ENCODE peak calls at places on chromosomes 4 and X, in seven cellular contexts. One of them, this sample, is unnamed.

GRCh38 chr4:65670331-65671031 is at the start of gene EPHA5:
- DNase-seq in adrenal gland: peak; percentile 28
- DNase-seq in heart left ventricle: peak; percentile 57
- DNase-seq in mammary epithelial cell: peak; percentile 40
- DNase-seq in colonic mucosa: peak; percentile 19
- DNase-seq in tibial nerve: peak; percentile 58
- DNase-seq in Panc1: no peak
- DNase-seq in this sample: peak; percentile 74

GRCh38 chr4:140291259-140291658 is 82.2 kb upstream of the SCOC start:
- DNase-seq in tibial nerve: no peak
- DNase-seq in heart left ventricle: no peak
- DNase-seq in colonic mucosa: no peak
- DNase-seq in Panc1: no peak
- DNase-seq in mammary epithelial cell: peak; percentile 24
- DNase-seq in adrenal gland: no peak
- DNase-seq in this sample: no peak

GRCh38 chr4:139552506-139552905 is 3.5 kb downstream of the SETD7 start:
- DNase-seq in Panc1: no peak
- DNase-seq in mammary epithelial cell: no peak
- DNase-seq in colonic mucosa: no peak
- DNase-seq in tibial nerve: no peak
- DNase-seq in heart left ventricle: no peak
- DNase-seq in adrenal gland: no peak
- DNase-seq in this sample: no peak

GRCh38 chrX:30906726-30907125 is 17.7 kb upstream of the TAB3 start:
- DNase-seq in colonic mucosa: no peak
- DNase-seq in Panc1: no peak
- DNase-seq in mammary epithelial cell: peak; percentile 82
- DNase-seq in adrenal gland: no peak
- DNase-seq in tibial nerve: no peak
- DNase-seq in heart left ventricle: no peak
- DNase-seq in this sample: no peak

GRCh38 chr4:37960679-37961078 is 481 bp downstream of the PTTG2 start:
- DNase-seq in colonic mucosa: no peak
- DNase-seq in Panc1: no peak
- DNase-seq in tibial nerve: no peak
- DNase-seq in adrenal gland: no peak
- DNase-seq in mammary epithelial cell: no peak
- DNase-seq in heart left ventricle: no peak
- DNase-seq in this sample: no peak

GRCh38 chrX:47232803-47233332 is at the start of gene USP11:
- DNase-seq in adrenal gland: no peak
- DNase-seq in tibial nerve: no peak
- DNase-seq in mammary epithelial cell: no peak
- DNase-seq in Panc1: no peak
- DNase-seq in heart left ventricle: peak; percentile 54
- DNase-seq in colonic mucosa: no peak
- DNase-seq in this sample: peak; percentile 78

GRCh38 chrX:153882086-153882498 is 3.9 kb downstream of the L1CAM start:
- DNase-seq in heart left ventricle: no peak
- DNase-seq in adrenal gland: no peak
- DNase-seq in tibial nerve: no peak
- DNase-seq in mammary epithelial cell: peak; percentile 50
- DNase-seq in Panc1: no peak
- DNase-seq in colonic mucosa: no peak
- DNase-seq in this sample: no peak

GRCh38 chr4:2366252-2367192 is 51.9 kb downstream of the ZFYVE28 start:
- DNase-seq in colonic mucosa: no peak
- DNase-seq in tibial nerve: no peak
- DNase-seq in mammary epithelial cell: no peak
- DNase-seq in adrenal gland: peak; percentile 69
- DNase-seq in heart left ventricle: no peak
- DNase-seq in Panc1: no peak
- DNase-seq in this sample: peak; percentile 65

GRCh38 chr4:101807351-101807750 is 16.8 kb downstream of the BANK1 start:
- DNase-seq in tibial nerve: no peak
- DNase-seq in colonic mucosa: no peak
- DNase-seq in mammary epithelial cell: no peak
- DNase-seq in adrenal gland: no peak
- DNase-seq in heart left ventricle: no peak
- DNase-seq in Panc1: no peak
- DNase-seq in this sample: no peak

GRCh38 chrX:130165181-130165702 is 399 bp downstream of the AIFM1 start:
- DNase-seq in colonic mucosa: no peak
- DNase-seq in tibial nerve: no peak
- DNase-seq in heart left ventricle: no peak
- DNase-seq in mammary epithelial cell: no peak
- DNase-seq in adrenal gland: no peak
- DNase-seq in Panc1: no peak
- DNase-seq in this sample: no peak

GRCh38 chr4:77174426-77174825 is 17.4 kb downstream of the CCNG2 start:
- DNase-seq in tibial nerve: no peak
- DNase-seq in adrenal gland: no peak
- DNase-seq in Panc1: no peak
- DNase-seq in heart left ventricle: no peak
- DNase-seq in colonic mucosa: no peak
- DNase-seq in mammary epithelial cell: no peak
- DNase-seq in this sample: no peak

GRCh38 chr4:15855804-15856475 is 77.8 kb downstream of the CD38 start:
- DNase-seq in Panc1: no peak
- DNase-seq in colonic mucosa: no peak
- DNase-seq in adrenal gland: peak; percentile 64
- DNase-seq in tibial nerve: peak; percentile 74
- DNase-seq in mammary epithelial cell: no peak
- DNase-seq in heart left ventricle: peak; percentile 83
- DNase-seq in this sample: no peak

GRCh38 chr4:114272226-114272625 is 292.8 kb upstream of the ARSJ start:
- DNase-seq in colonic mucosa: no peak
- DNase-seq in heart left ventricle: no peak
- DNase-seq in Panc1: peak; percentile 58
- DNase-seq in mammary epithelial cell: peak; percentile 90
- DNase-seq in adrenal gland: no peak
- DNase-seq in tibial nerve: no peak
- DNase-seq in this sample: no peak

DNA sequence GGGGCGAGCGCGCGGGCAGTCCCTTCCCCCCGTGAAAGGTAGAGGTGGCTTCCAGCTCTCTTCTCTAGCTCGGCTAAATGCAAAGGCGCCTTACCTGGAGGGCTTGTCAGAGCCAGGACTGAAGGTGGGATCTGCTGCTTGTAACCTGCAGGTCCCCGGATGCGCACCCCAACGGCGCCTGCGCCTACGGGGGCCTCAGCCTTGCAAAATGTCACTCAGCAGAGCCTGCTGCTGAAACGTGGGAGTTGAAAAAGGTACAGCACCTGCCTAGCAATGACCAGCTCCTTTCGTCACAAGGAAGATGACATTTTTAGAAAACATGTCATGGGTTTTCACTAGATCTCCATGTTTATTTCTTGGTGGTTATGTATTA is 583 bp downstream of the ABHD18 start:
- DNase-seq in tibial nerve: peak; percentile 23
- DNase-seq in mammary epithelial cell: peak; percentile 58
- DNase-seq in adrenal gland: peak; percentile 57
- DNase-seq in Panc1: no peak
- DNase-seq in colonic mucosa: peak; percentile 65
- DNase-seq in heart left ventricle: peak; percentile 51
- DNase-seq in this sample: peak; percentile 75
- TF ChIP-seq CTCF in tibial nerve: no peak
- TF ChIP-seq CTCF in mammary epithelial cell: no peak
- TF ChIP-seq CTCF in adrenal gland: no peak
- TF ChIP-seq CTCF in Panc1: no peak
- TF ChIP-seq CTCF in colonic mucosa: no peak
- TF ChIP-seq CTCF in heart left ventricle: no peak
- TF ChIP-seq CTCF in this sample: no peak

GRCh38 chrX:10828640-10829039 is 208.3 kb upstream of the MID1 start:
- DNase-seq in colonic mucosa: peak; percentile 36
- DNase-seq in adrenal gland: no peak
- DNase-seq in mammary epithelial cell: no peak
- DNase-seq in Panc1: no peak
- DNase-seq in tibial nerve: no peak
- DNase-seq in heart left ventricle: no peak
- DNase-seq in this sample: no peak

GRCh38 chrX:10832103-10832502 is 211.7 kb upstream of the MID1 start:
- DNase-seq in tibial nerve: no peak
- DNase-seq in colonic mucosa: no peak
- DNase-seq in adrenal gland: no peak
- DNase-seq in Panc1: no peak
- DNase-seq in heart left ventricle: no peak
- DNase-seq in mammary epithelial cell: no peak
- DNase-seq in this sample: no peak

DNA sequence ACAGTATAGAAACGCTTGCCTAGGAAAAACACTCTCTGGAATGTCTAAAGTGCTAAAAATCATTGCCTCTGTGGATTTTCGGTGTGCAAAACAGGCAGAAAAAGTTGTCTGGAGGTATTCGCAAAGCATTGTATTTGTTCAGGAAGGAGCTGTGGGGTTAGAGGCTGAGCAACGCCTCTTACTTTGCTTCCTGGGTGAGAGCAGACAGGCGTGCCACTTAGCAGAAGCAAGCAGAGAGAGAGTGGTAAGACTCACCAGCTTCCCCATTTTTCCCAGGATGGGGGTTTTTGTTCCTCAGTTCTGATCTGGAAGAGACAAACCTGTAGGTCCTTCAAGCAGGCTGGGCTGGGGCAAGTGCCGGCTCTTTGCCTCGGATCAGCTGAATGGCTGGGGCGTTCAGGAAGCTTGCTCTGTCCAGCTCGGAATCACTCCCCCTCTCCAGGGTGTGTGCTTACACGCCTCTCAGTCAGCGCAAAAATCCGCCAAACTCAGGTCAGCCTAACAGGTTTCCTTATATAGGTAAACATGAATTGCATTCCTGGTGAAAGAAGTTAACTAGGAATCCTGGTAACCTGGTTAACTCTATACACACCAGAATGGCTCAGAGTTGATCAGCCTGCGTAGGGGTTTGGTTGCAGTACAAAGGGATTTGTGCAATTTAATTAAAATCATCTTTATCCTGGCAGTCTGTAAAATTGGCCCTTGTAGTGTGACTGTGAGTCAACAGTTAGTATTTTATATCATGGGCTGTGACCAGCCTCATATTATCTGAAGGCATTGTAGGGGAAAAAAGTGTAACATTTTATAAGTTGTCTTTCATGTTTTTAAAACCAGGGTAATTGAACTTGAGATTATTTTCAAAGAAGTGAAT is 213.1 kb upstream of the MID1 start:
- DNase-seq in colonic mucosa: peak; percentile 76
- DNase-seq in heart left ventricle: peak; percentile 19
- DNase-seq in adrenal gland: no peak
- DNase-seq in Panc1: no peak
- DNase-seq in tibial nerve: peak; percentile 4
- DNase-seq in mammary epithelial cell: peak; percentile 61
- DNase-seq in this sample: no peak
- H3K4me3 ChIP-seq in colonic mucosa: peak overlapping the region; percentile 16
- H3K4me3 ChIP-seq in heart left ventricle: no peak overlapping the region
- H3K4me3 ChIP-seq in adrenal gland: no peak overlapping the region
- H3K4me3 ChIP-seq in Panc1: peak overlapping the region; percentile 23
- H3K4me3 ChIP-seq in tibial nerve: no peak overlapping the region
- H3K4me3 ChIP-seq in mammary epithelial cell: peak overlapping the region; percentile 41
- H3K4me3 ChIP-seq in this sample: peak overlapping the region; percentile 19

DNA sequence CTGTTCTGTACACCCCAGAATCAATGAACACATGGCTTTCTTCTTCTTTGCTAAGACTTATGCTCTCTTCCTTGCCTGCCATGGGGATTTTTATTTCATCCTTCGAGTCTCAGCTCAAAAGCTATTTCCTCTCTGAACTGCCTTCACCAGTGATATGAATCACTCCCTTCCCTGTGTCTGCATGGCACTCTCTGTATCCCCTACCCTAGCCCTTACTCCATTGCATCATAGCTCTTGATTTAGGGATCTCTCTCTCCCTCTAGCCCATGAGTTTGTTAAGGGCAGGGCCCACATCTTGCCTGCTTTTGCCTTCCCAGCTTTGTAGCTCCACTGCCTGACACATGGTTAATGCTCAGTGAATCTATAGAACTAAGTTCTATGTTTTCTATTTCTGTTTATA is 34.9 kb downstream of the DOCK11 start:
- DNase-seq in mammary epithelial cell: no peak
- DNase-seq in Panc1: no peak
- DNase-seq in adrenal gland: no peak
- DNase-seq in tibial nerve: no peak
- DNase-seq in colonic mucosa: no peak
- DNase-seq in heart left ventricle: no peak
- DNase-seq in this sample: no peak
- H3K27ac ChIP-seq in mammary epithelial cell: no peak overlapping the region
- H3K27ac ChIP-seq in Panc1: no peak overlapping the region
- H3K27ac ChIP-seq in adrenal gland: no peak overlapping the region
- H3K27ac ChIP-seq in tibial nerve: no peak overlapping the region
- H3K27ac ChIP-seq in colonic mucosa: no peak overlapping the region
- H3K27ac ChIP-seq in heart left ventricle: no peak overlapping the region
- H3K27ac ChIP-seq in this sample: no peak overlapping the region

GRCh38 chr4:83490876-83491450 is 6.1 kb upstream of the ABRAXAS1 start:
- DNase-seq in colonic mucosa: no peak
- DNase-seq in adrenal gland: no peak
- DNase-seq in Panc1: peak; percentile 38
- DNase-seq in mammary epithelial cell: no peak
- DNase-seq in tibial nerve: no peak
- DNase-seq in heart left ventricle: no peak
- DNase-seq in this sample: no peak

GRCh38 chr4:83486457-83487129 is 1.7 kb upstream of the ABRAXAS1 start:
- DNase-seq in mammary epithelial cell: no peak
- DNase-seq in heart left ventricle: no peak
- DNase-seq in tibial nerve: no peak
- DNase-seq in Panc1: no peak
- DNase-seq in adrenal gland: no peak
- DNase-seq in colonic mucosa: no peak
- DNase-seq in this sample: no peak

GRCh38 chr4:83484500-83485431 is at the start of gene ABRAXAS1:
- DNase-seq in tibial nerve: peak; percentile 92
- DNase-seq in heart left ventricle: peak; percentile 96
- DNase-seq in mammary epithelial cell: peak; percentile 94
- DNase-seq in colonic mucosa: peak; percentile 92
- DNase-seq in Panc1: peak; percentile 18
- DNase-seq in adrenal gland: peak; percentile 93
- DNase-seq in this sample: peak; percentile 96

DNA sequence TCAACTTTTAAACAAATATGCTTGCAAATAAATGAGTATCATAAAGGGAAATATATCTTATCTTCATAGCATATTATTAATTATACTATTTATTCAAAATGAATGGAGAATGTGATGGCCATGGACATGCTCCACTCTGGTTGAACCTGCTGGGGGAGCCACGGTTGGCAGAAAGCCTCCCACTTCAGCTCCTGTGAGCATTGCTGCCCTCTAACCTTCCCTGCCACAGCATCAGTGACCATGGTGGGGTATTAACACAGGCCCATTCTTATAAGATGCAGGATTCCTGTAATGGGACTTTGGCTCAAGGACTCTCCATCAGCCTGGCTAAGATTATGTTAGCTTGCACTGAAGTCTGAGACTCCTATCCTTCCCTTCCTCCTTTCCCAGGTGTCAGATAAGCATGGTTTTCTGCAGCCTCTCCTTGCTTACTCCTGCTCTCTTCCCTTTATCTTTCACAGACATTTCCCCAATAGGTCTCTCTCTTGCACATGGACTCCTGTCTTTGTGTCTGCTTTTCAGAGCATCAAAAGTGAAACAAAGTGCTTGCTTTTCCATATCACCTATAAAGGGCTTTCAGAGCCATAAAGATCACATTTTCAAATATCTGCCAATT is 4.9 kb upstream of the ABRAXAS1 start:
- DNase-seq in heart left ventricle: no peak
- DNase-seq in adrenal gland: no peak
- DNase-seq in Panc1: no peak
- DNase-seq in tibial nerve: no peak
- DNase-seq in colonic mucosa: no peak
- DNase-seq in mammary epithelial cell: no peak
- DNase-seq in this sample: no peak
- TF ChIP-seq CTCF in heart left ventricle: no peak
- TF ChIP-seq CTCF in adrenal gland: no peak
- TF ChIP-seq CTCF in Panc1: no peak
- TF ChIP-seq CTCF in tibial nerve: no peak
- TF ChIP-seq CTCF in colonic mucosa: no peak
- TF ChIP-seq CTCF in mammary epithelial cell: no peak
- TF ChIP-seq CTCF in this sample: no peak